ENCODE peak calls at places on chromosomes 5 and 9, in six cellular contexts. V, F, N, Q, I and J are unnamed samples.

GRCh38 chr5:148998174-148998797 is 64.6 kb downstream of the SH3TC2 start:
- DNase-seq in V (peak), F (peak), N (no peak), Q (no peak), I (peak), J (no peak)

GRCh38 chr5:13498279-13498678 is 446.2 kb downstream of the DNAH5 start:
- DNase-seq in V (no peak), F (peak), N (no peak), Q (no peak), I (no peak), J (no peak)

GRCh38 chr9:129497064-129497836 is 123.7 kb downstream of the C9orf50 start:
- DNase-seq in V (no peak), F (peak), N (peak), Q (no peak), I (no peak), J (no peak)

GRCh38 chr5:69484891-69485290 is 7.7 kb upstream of the OCLN start:
- DNase-seq in V (peak), F (no peak), N (no peak), Q (no peak), I (peak), J (no peak)

GRCh38 chr9:87249029-87249428 is 248.6 kb upstream of the DAPK1 start:
- DNase-seq in V (no peak), F (no peak), N (no peak), Q (no peak), I (no peak), J (no peak)

GRCh38 chr5:27316283-27316675 is 277.9 kb upstream of the CDH9 start:
- DNase-seq in V (peak), F (no peak), N (no peak), Q (no peak), I (no peak), J (no peak)

GRCh38 chr9:6716766-6717165 is 41.0 kb upstream of the KDM4C start:
- DNase-seq in V (no peak), F (no peak), N (no peak), Q (no peak), I (no peak), J (no peak)

GRCh38 chr5:110663525-110663924 is 62.9 kb downstream of the TMEM232 start:
- DNase-seq in V (no peak), F (no peak), N (no peak), Q (no peak), I (no peak), J (no peak)

GRCh38 chr5:159435855-159436254 is 105.6 kb upstream of the IL12B start:
- DNase-seq in V (no peak), F (no peak), N (no peak), Q (no peak), I (no peak), J (no peak)

GRCh38 chr9:71984388-71985069 is 73.1 kb downstream of the C9orf85 start:
- DNase-seq in V (peak), F (no peak), N (peak), Q (no peak), I (peak), J (no peak)

GRCh38 chr5:168179185-168179584 is 112.3 kb upstream of the WWC1 start:
- DNase-seq in V (peak), F (no peak), N (no peak), Q (no peak), I (no peak), J (no peak)

GRCh38 chr5:164345173-164345572 is 839.8 kb downstream of the MAT2B start:
- DNase-seq in V (peak), F (peak), N (peak), Q (no peak), I (peak), J (no peak)

GRCh38 chr9:96318921-96319560 is 17.1 kb upstream of the HSD17B3 start:
- DNase-seq in V (no peak), F (no peak), N (no peak), Q (no peak), I (no peak), J (no peak)

GRCh38 chr5:176609724-176610429 is at the start of gene GPRIN1:
- DNase-seq in V (peak), F (peak), N (peak), Q (peak), I (peak), J (no peak)

GRCh38 chr5:178336889-178337785 is 104.5 kb upstream of the PHYKPL start:
- DNase-seq in V (no peak), F (no peak), N (no peak), Q (no peak), I (no peak), J (peak)

GRCh38 chr9:124510650-124511425 is 3.6 kb upstream of the NR5A1 start:
- DNase-seq in V (no peak), F (no peak), N (no peak), Q (no peak), I (no peak), J (no peak)

GRCh38 chr5:61735999-61736398 is 403.9 kb downstream of the ZSWIM6 start:
- DNase-seq in V (no peak), F (no peak), N (no peak), Q (no peak), I (no peak), J (no peak)

GRCh38 chr9:134458111-134458845 is 132.0 kb downstream of the RXRA start:
- DNase-seq in V (peak), F (no peak), N (peak), Q (no peak), I (peak), J (no peak)

GRCh38 chr9:14437336-14438231 is 123.6 kb upstream of the NFIB start:
- DNase-seq in V (no peak), F (no peak), N (no peak), Q (no peak), I (no peak), J (no peak)

GRCh38 chr5:74056789-74057164 is 430.8 kb downstream of the ARHGEF28 start:
- DNase-seq in V (peak), F (peak), N (no peak), Q (no peak), I (peak), J (no peak)

GRCh38 chr5:67494186-67494842 is 297.7 kb upstream of the CD180 start:
- DNase-seq in V (no peak), F (no peak), N (no peak), Q (no peak), I (no peak), J (no peak)

GRCh38 chr9:90307177-90307833 is 335.3 kb downstream of the DIRAS2 start:
- DNase-seq in V (peak), F (peak), N (no peak), Q (no peak), I (peak), J (no peak)

GRCh38 chr5:107231191-107231590 is 439.5 kb downstream of the EFNA5 start:
- DNase-seq in V (no peak), F (no peak), N (no peak), Q (no peak), I (no peak), J (no peak)

GRCh38 chr9:111648066-111648465 is 13.3 kb upstream of the GNG10 start:
- DNase-seq in V (peak), F (no peak), N (no peak), Q (no peak), I (no peak), J (no peak)

GRCh38 chr5:100694100-100694499 is 158.9 kb downstream of the FAM174A start:
- DNase-seq in V (no peak), F (no peak), N (no peak), Q (no peak), I (no peak), J (no peak)

GRCh38 chr5:94908889-94909480 is 290.5 kb downstream of the SLF1 start:
- DNase-seq in V (peak), F (no peak), N (no peak), Q (no peak), I (peak), J (no peak)

GRCh38 chr9:122904466-122904822 is 715 bp downstream of the RC3H2 start:
- DNase-seq in V (peak), F (peak), N (peak), Q (no peak), I (peak), J (peak)

GRCh38 chr9:112997236-112997941 is 14.6 kb downstream of the ZNF883 start:
- DNase-seq in V (no peak), F (no peak), N (no peak), Q (no peak), I (peak), J (no peak)

GRCh38 chr5:103703617-103704016 is 141.0 kb upstream of the NUDT12 start:
- DNase-seq in V (no peak), F (no peak), N (no peak), Q (no peak), I (no peak), J (no peak)

GRCh38 chr5:64486163-64486562 is 19.7 kb upstream of the RGS7BP start:
- DNase-seq in V (no peak), F (peak), N (no peak), Q (no peak), I (no peak), J (no peak)

GRCh38 chr9:80177949-80178480 is 606.2 kb downstream of the TLE4 start:
- DNase-seq in V (no peak), F (no peak), N (no peak), Q (no peak), I (peak), J (no peak)

GRCh38 chr9:88388203-88388885 is at the start of gene SPIN1:
- DNase-seq in V (peak), F (peak), N (peak), Q (peak), I (peak), J (peak)
- TF ChIP-seq CTCF in V (no peak), F (no peak), N (peak), Q (no peak), I (peak), J (peak)

GRCh38 chr5:40716000-40716399 is 36.3 kb downstream of the PTGER4 start:
- DNase-seq in V (peak), F (no peak), N (no peak), Q (no peak), I (no peak), J (no peak)
- TF ChIP-seq CTCF in V (peak), F (no peak), N (no peak), Q (no peak), I (peak), J (no peak)

GRCh38 chr5:5340206-5340729 is 82.2 kb upstream of the ICE1 start:
- DNase-seq in V (peak), F (peak), N (peak), Q (no peak), I (peak), J (no peak)
- TF ChIP-seq CTCF in V (peak), F (peak), N (peak), Q (no peak), I (peak), J (no peak)

DNA sequence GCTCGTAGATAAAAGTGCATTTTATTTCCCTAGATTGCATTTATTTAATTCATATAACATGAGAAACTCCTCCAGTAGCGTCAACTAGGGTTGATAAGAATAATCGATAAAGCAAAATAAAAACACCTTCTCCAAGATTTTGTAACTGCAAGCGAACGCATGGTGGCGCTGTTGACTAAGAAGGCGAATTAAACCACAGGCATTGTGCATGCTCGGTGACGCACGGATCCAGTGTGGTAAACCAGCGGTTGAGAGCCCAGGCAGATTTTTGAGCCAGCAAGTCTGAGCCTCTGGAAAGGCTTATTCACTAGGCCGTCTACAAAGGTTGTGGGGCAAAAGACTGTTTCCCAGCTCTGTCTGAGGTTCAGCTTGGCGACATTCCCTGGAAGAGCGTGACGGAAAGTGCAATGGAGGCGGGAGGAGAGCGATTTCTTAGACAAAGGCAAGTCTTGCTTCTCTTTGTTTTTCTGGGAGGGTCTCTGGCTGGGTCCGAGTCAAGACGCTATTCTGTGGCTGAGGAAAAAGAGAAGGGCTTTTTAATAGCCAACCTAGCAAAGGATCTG is at the start of gene PCDHB3:
- DNase-seq in V (peak), F (peak), N (no peak), Q (peak), I (peak), J (no peak)
- TF ChIP-seq CTCF in V (no peak), F (peak), N (peak), Q (peak), I (peak), J (no peak)

DNA sequence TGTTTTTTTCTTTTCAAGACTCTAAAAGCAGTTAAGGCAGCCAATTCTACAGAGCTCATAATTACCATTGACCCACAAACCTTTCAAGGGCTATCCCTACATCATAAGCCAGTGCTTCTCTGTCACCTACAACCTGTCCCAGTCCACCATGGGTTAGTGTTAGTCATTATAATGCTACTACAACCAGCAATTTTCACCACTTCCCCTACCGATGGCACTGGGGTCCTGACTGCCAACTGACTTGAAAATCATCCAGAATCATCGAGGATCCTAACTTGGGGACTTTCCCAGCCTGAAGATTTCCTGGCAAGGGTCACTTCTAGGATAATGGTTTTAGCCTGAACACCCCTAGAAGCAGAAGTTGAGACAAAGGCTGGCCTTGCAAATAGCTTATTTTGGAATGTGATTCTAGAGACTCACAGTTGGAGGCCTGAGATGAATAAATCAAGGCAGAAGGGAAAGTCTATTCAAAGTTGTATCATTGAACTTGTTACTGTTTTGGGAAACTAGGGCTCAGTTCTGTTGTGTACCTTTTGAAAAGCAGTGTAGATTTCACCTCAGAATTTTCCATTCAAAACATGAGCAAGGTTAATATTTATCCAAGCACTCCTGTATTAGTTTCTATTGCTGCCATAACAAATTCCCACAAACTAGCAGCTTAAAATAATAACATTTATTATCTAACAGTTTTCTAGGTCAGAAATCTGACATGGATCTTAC is 633.0 kb downstream of the LRRC70 start:
- DNase-seq in V (no peak), F (no peak), N (no peak), Q (no peak), I (no peak), J (no peak)
- TF ChIP-seq CTCF in V (no peak), F (no peak), N (no peak), Q (no peak), I (no peak), J (no peak)

GRCh38 chr9:121599186-121599871 is 52.1 kb upstream of the DAB2IP start:
- DNase-seq in V (peak), F (peak), N (peak), Q (no peak), I (no peak), J (no peak)

GRCh38 chr9:121596515-121596914 is 54.9 kb upstream of the DAB2IP start:
- DNase-seq in V (no peak), F (no peak), N (no peak), Q (no peak), I (no peak), J (no peak)

GRCh38 chr9:121599872-121600585 is 51.4 kb upstream of the DAB2IP start:
- DNase-seq in V (no peak), F (peak), N (no peak), Q (no peak), I (no peak), J (no peak)

GRCh38 chr9:121597693-121598166 is 53.7 kb upstream of the DAB2IP start:
- DNase-seq in V (no peak), F (no peak), N (no peak), Q (no peak), I (no peak), J (no peak)

GRCh38 chr9:121598167-121599000 is 53.0 kb upstream of the DAB2IP start:
- DNase-seq in V (peak), F (peak), N (peak), Q (no peak), I (peak), J (no peak)
- TF ChIP-seq CTCF in V (peak), F (peak), N (peak), Q (no peak), I (peak), J (no peak)

DNA sequence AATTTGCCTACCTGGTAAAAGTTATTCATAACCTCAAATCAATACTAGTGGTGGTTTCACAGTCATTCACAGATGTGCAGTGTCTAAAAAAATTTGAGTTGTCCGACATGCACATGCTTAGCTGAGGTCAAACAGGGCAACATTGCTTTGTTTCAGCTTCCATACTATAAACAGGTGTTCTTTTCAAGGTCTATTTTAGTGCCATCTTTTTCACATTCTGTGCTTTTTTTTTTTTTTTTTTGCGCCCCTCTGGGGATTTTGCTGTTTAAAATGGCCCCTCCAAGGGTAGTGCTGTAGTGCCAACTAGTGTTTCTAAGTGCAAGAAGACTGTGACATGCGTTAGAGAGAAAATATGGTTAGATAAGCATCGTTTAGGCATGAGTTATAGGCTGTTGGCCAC is 14.5 kb downstream of the PHAX start:
- DNase-seq in V (no peak), F (no peak), N (no peak), Q (no peak), I (no peak), J (no peak)
- TF ChIP-seq CTCF in V (no peak), F (no peak), N (no peak), Q (no peak), I (no peak), J (no peak)